ENCODE peak calls at places on chromosomes 12 and 14, in seven cellular contexts. V is lower lobe of right lung, F is Peyer's patch, Q is PC-9, K is Caco-2, I is endodermal cell, J is thoracic aorta. N is an unnamed sample. For H3K27me3, H3K36me3 and H3K9me3, the result is how much of the 10 kb centered on the place peaks cover.

GRCh38 chr14:78405071-78405856 is 235.1 kb downstream of the NRXN3 start:
- DNase-seq in V (no peak), F (no peak), Q (no peak), K (no peak), I (no peak), J (no peak), N (no peak)

GRCh38 chr12:108482717-108483212 is 32.3 kb upstream of the FICD start:
- DNase-seq in V (no peak), F (no peak), Q (peak), K (no peak), I (peak), J (no peak), N (no peak)

GRCh38 chr12:93848453-93849120 is 171.4 kb downstream of the CRADD start:
- DNase-seq in V (peak), F (no peak), Q (no peak), K (no peak), I (no peak), J (no peak), N (no peak)

GRCh38 chr12:109729837-109730200 is 16.2 kb downstream of the FAM222A start:
- DNase-seq in V (peak), F (peak), Q (no peak), K (no peak), I (peak), J (no peak), N (no peak)

GRCh38 chr12:122518908-122519307 is 7.8 kb downstream of the RSRC2 start:
- DNase-seq in V (no peak), F (no peak), Q (no peak), K (no peak), I (no peak), J (no peak), N (no peak)

GRCh38 chr12:104576980-104577925 is 120.5 kb downstream of the CHST11 start:
- DNase-seq in V (no peak), F (no peak), Q (no peak), K (no peak), I (no peak), J (no peak), N (no peak)

GRCh38 chr12:107027304-107028053 is 40.5 kb upstream of the MTERF2 start:
- DNase-seq in V (no peak), F (no peak), Q (peak), K (peak), I (no peak), J (no peak), N (no peak)

GRCh38 chr12:76037130-76038105 is 5.8 kb upstream of the PHLDA1 start:
- DNase-seq in V (no peak), F (no peak), Q (peak), K (peak), I (peak), J (no peak), N (peak)

GRCh38 chr14:77106666-77107065 is 8.6 kb downstream of the CIPC start:
- DNase-seq in V (no peak), F (no peak), Q (no peak), K (no peak), I (no peak), J (no peak), N (no peak)

GRCh38 chr14:105891631-105892452 is 365.5 kb downstream of the TMEM121 start:
- DNase-seq in V (peak), F (peak), Q (no peak), K (no peak), I (peak), J (no peak), N (peak)

GRCh38 chr12:68080577-68080976 is 79.0 kb downstream of the IFNG start:
- DNase-seq in V (no peak), F (no peak), Q (no peak), K (peak), I (peak), J (no peak), N (no peak)

GRCh38 chr14:95979339-95980042 is 59.7 kb upstream of the C14orf132 start:
- DNase-seq in V (no peak), F (no peak), Q (no peak), K (no peak), I (peak), J (no peak), N (peak)

GRCh38 chr14:69439516-69440270 is 41.2 kb downstream of the SLC39A9 start:
- DNase-seq in V (no peak), F (no peak), Q (no peak), K (no peak), I (peak), J (no peak), N (no peak)

GRCh38 chr14:94048676-94049624 is 22.8 kb downstream of the OTUB2 start:
- DNase-seq in V (no peak), F (no peak), Q (no peak), K (no peak), I (peak), J (no peak), N (peak)

GRCh38 chr12:6072302-6072752 is 52.1 kb downstream of the VWF start:
- DNase-seq in V (no peak), F (no peak), Q (no peak), K (no peak), I (no peak), J (no peak), N (no peak)

GRCh38 chr12:47378907-47379306 is 299.1 kb upstream of the AMIGO2 start:
- DNase-seq in V (no peak), F (no peak), Q (no peak), K (no peak), I (no peak), J (no peak), N (no peak)

GRCh38 chr12:121786441-121786825 is 7.1 kb downstream of the RHOF start:
- DNase-seq in V (peak), F (peak), Q (peak), K (peak), I (no peak), J (no peak), N (no peak)

GRCh38 chr12:45425426-45425825 is 209.5 kb downstream of the ANO6 start:
- DNase-seq in V (no peak), F (no peak), Q (no peak), K (no peak), I (no peak), J (no peak), N (no peak)

GRCh38 chr14:38279556-38279955 is 23.7 kb upstream of the CLEC14A start:
- DNase-seq in V (no peak), F (no peak), Q (no peak), K (no peak), I (no peak), J (no peak), N (no peak)

GRCh38 chr12:79988368-79988767 is 53.5 kb upstream of the PPP1R12A start:
- DNase-seq in V (no peak), F (no peak), Q (no peak), K (no peak), I (no peak), J (no peak), N (no peak)

GRCh38 chr14:72275242-72275641 is 343.0 kb downstream of the RGS6 start:
- DNase-seq in V (no peak), F (no peak), Q (no peak), K (no peak), I (no peak), J (no peak), N (no peak)

GRCh38 chr14:61514006-61514830 is 181.1 kb upstream of the HIF1A start:
- DNase-seq in V (no peak), F (no peak), Q (peak), K (peak), I (peak), J (no peak), N (no peak)

GRCh38 chr12:121038861-121039654 is at the start of gene OASL:
- DNase-seq in V (peak), F (peak), Q (peak), K (no peak), I (no peak), J (no peak), N (no peak)

GRCh38 chr14:32476532-32476931 is 147.4 kb downstream of the AKAP6 start:
- DNase-seq in V (no peak), F (no peak), Q (no peak), K (no peak), I (no peak), J (no peak), N (no peak)

GRCh38 chr12:52007158-52007921 is 594 bp downstream of the TAMALIN start:
- DNase-seq in V (peak), F (no peak), Q (no peak), K (no peak), I (peak), J (no peak), N (peak)

GRCh38 chr12:113194971-113195391 is 9.5 kb downstream of the RITA1 start:
- DNase-seq in V (no peak), F (no peak), Q (no peak), K (no peak), I (no peak), J (no peak), N (no peak)

GRCh38 chr12:88035271-88035906 is 6.2 kb upstream of the C12orf50 start:
- DNase-seq in V (peak), F (peak), Q (peak), K (peak), I (peak), J (peak), N (peak)

GRCh38 chr14:71588028-71588427 is 344.2 kb upstream of the RGS6 start:
- DNase-seq in V (no peak), F (no peak), Q (no peak), K (no peak), I (no peak), J (no peak), N (no peak)

GRCh38 chr12:122891661-122892525 is 4.0 kb downstream of the VPS37B start:
- DNase-seq in V (no peak), F (no peak), Q (no peak), K (no peak), I (peak), J (no peak), N (peak)

GRCh38 chr14:55097894-55098560 is 31.0 kb upstream of the LGALS3 start:
- DNase-seq in V (peak), F (no peak), Q (no peak), K (no peak), I (no peak), J (no peak), N (no peak)

GRCh38 chr14:71931492-71932228 is 569 bp upstream of the RGS6 start:
- DNase-seq in V (peak), F (no peak), Q (no peak), K (no peak), I (no peak), J (no peak), N (peak)

GRCh38 chr14:74963705-74964271 is 8.4 kb upstream of the PGF start:
- DNase-seq in V (no peak), F (no peak), Q (peak), K (no peak), I (no peak), J (no peak), N (no peak)

GRCh38 chr12:65925626-65926025 is 101.3 kb downstream of the HMGA2 start:
- DNase-seq in V (no peak), F (no peak), Q (no peak), K (no peak), I (no peak), J (no peak), N (no peak)

GRCh38 chr14:73467800-73468199 is 9.5 kb upstream of the NUMB start:
- DNase-seq in V (no peak), F (no peak), Q (no peak), K (no peak), I (no peak), J (no peak), N (no peak)

GRCh38 chr14:74922752-74923401 is at the start of gene RPS6KL1:
- DNase-seq in V (peak), F (peak), Q (peak), K (peak), I (peak), J (peak), N (peak)

GRCh38 chr14:100526057-100526456 is 61.2 kb downstream of the BEGAIN start:
- DNase-seq in V (no peak), F (peak), Q (no peak), K (no peak), I (no peak), J (no peak), N (no peak)

GRCh38 chr12:96336489-96336888 is 63.8 kb downstream of the CDK17 start:
- DNase-seq in V (no peak), F (no peak), Q (no peak), K (no peak), I (no peak), J (no peak), N (no peak)
- H3K27me3 ChIP-seq in V (under half), F (under half), Q (under half), K (under half), I (under half), J (under half), N (under half)

GRCh38 chr12:50102186-50102585 is 1.6 kb upstream of the GPD1 start:
- DNase-seq in V (no peak), F (no peak), Q (no peak), K (no peak), I (no peak), J (no peak), N (no peak)

GRCh38 chr12:50101663-50102062 is 2.1 kb upstream of the GPD1 start:
- DNase-seq in V (no peak), F (no peak), Q (no peak), K (peak), I (peak), J (no peak), N (peak)

GRCh38 chr12:50102648-50103309 is 1.0 kb upstream of the GPD1 start:
- DNase-seq in V (peak), F (peak), Q (no peak), K (no peak), I (no peak), J (no peak), N (no peak)

GRCh38 chr12:50099302-50100008 is 4.4 kb upstream of the GPD1 start:
- DNase-seq in V (no peak), F (no peak), Q (no peak), K (no peak), I (no peak), J (no peak), N (no peak)

GRCh38 chr12:50100561-50100960 is 3.2 kb upstream of the GPD1 start:
- DNase-seq in V (no peak), F (no peak), Q (no peak), K (no peak), I (no peak), J (no peak), N (no peak)
- H3K36me3 ChIP-seq in V (half or more), F (under half), Q (under half), K (under half), I (half or more), J (under half), N (half or more)

GRCh38 chr14:30972882-30973582 is 52.4 kb upstream of the AP4S1 start:
- DNase-seq in V (no peak), F (no peak), Q (no peak), K (no peak), I (no peak), J (no peak), N (no peak)
- H3K9me3 ChIP-seq in V (under half), F (under half), Q (under half), K (under half), I (under half), J (under half), N (under half)

DNA sequence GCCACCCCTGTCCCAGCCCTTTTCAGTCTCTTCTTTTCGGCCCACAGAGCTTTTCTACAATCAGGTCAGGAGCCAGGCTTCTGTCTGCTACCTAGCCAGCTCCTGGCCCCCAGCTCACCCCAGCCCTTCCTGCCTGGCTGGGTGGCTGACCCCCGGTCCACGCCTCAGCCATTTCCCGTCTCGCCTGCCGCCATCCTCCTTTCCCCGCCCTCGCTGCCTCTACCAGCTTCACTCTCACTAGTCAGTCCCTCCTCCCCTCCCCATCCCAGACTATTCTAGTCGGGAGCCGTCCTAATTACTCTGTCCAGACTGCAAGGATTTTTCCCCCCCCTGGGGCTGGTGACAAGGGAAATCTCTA is 876 bp downstream of the DHH start:
- DNase-seq in V (no peak), F (no peak), Q (no peak), K (no peak), I (peak), J (no peak), N (no peak)
- H3K27me3 ChIP-seq in V (half or more), F (under half), Q (under half), K (under half), I (half or more), J (under half), N (under half)